ENCODE peak calls at places on chromosomes 11 and 22, in seven cellular contexts. One of them, this sample, is unnamed.

GRCh38 chr11:27331984-27332383 is 31.0 kb downstream of the CCDC34 start:
- DNase-seq in A549: no peak
- DNase-seq in ovary: no peak
- DNase-seq in astrocyte of the cerebellum: no peak
- DNase-seq in chondrocyte: no peak
- DNase-seq in OCI-LY7: no peak
- DNase-seq in Calu3: no peak
- DNase-seq in this sample: no peak

GRCh38 chr11:22775248-22775647 is 54.4 kb downstream of the SVIP start:
- DNase-seq in OCI-LY7: no peak
- DNase-seq in chondrocyte: no peak
- DNase-seq in Calu3: no peak
- DNase-seq in astrocyte of the cerebellum: no peak
- DNase-seq in A549: no peak
- DNase-seq in ovary: no peak
- DNase-seq in this sample: no peak

GRCh38 chr11:34411786-34412185 is 26.9 kb upstream of the CAT start:
- DNase-seq in ovary: no peak
- DNase-seq in A549: no peak
- DNase-seq in OCI-LY7: no peak
- DNase-seq in chondrocyte: no peak
- DNase-seq in Calu3: no peak
- DNase-seq in astrocyte of the cerebellum: no peak
- DNase-seq in this sample: no peak

GRCh38 chr11:69005183-69005630 is 7.8 kb downstream of the MRGPRF start:
- DNase-seq in astrocyte of the cerebellum: no peak
- DNase-seq in OCI-LY7: no peak
- DNase-seq in ovary: peak
- DNase-seq in chondrocyte: peak
- DNase-seq in Calu3: no peak
- DNase-seq in A549: no peak
- DNase-seq in this sample: no peak

GRCh38 chr11:8932564-8933180 is at the start of gene C11orf16:
- DNase-seq in Calu3: no peak
- DNase-seq in ovary: no peak
- DNase-seq in chondrocyte: no peak
- DNase-seq in OCI-LY7: no peak
- DNase-seq in astrocyte of the cerebellum: no peak
- DNase-seq in A549: no peak
- DNase-seq in this sample: no peak

GRCh38 chr22:47698906-47699305 is 936.5 kb downstream of the TBC1D22A start:
- DNase-seq in astrocyte of the cerebellum: no peak
- DNase-seq in Calu3: no peak
- DNase-seq in chondrocyte: no peak
- DNase-seq in A549: no peak
- DNase-seq in ovary: no peak
- DNase-seq in OCI-LY7: no peak
- DNase-seq in this sample: no peak

GRCh38 chr11:71397328-71397860 is 50.8 kb downstream of the DHCR7 start:
- DNase-seq in A549: no peak
- DNase-seq in astrocyte of the cerebellum: no peak
- DNase-seq in OCI-LY7: no peak
- DNase-seq in Calu3: no peak
- DNase-seq in chondrocyte: no peak
- DNase-seq in ovary: no peak
- DNase-seq in this sample: no peak

GRCh38 chr11:72718101-72718501 is 34.1 kb downstream of the ARAP1 start:
- DNase-seq in astrocyte of the cerebellum: no peak
- DNase-seq in ovary: no peak
- DNase-seq in chondrocyte: no peak
- DNase-seq in OCI-LY7: no peak
- DNase-seq in Calu3: no peak
- DNase-seq in A549: no peak
- DNase-seq in this sample: no peak

DNA sequence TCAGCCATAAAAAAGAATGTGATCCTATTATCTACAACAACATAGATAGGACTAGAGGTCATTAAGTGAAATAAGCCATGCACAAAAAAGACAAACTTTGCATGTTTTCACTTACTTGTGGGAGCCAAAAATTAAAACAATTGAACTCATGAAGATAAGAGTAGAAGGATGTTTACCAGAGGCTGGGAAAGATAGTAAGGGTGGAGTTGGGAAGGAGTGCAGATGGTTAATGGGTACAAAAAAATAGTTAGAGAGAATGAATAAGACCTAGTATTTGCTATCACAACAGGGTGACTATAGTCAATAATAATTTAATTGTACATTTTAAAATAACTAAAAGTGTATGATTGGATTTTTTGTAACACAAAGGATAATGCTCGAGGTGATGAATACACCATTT is 27.2 kb upstream of the IL10RA start:
- DNase-seq in ovary: no peak
- DNase-seq in astrocyte of the cerebellum: no peak
- DNase-seq in Calu3: no peak
- DNase-seq in OCI-LY7: no peak
- DNase-seq in A549: no peak
- DNase-seq in chondrocyte: no peak
- DNase-seq in this sample: no peak
- TF ChIP-seq CTCF in ovary: no peak
- TF ChIP-seq CTCF in astrocyte of the cerebellum: no peak
- TF ChIP-seq CTCF in Calu3: no peak
- TF ChIP-seq CTCF in OCI-LY7: no peak
- TF ChIP-seq CTCF in A549: no peak
- TF ChIP-seq CTCF in chondrocyte: no peak
- TF ChIP-seq CTCF in this sample: no peak

DNA sequence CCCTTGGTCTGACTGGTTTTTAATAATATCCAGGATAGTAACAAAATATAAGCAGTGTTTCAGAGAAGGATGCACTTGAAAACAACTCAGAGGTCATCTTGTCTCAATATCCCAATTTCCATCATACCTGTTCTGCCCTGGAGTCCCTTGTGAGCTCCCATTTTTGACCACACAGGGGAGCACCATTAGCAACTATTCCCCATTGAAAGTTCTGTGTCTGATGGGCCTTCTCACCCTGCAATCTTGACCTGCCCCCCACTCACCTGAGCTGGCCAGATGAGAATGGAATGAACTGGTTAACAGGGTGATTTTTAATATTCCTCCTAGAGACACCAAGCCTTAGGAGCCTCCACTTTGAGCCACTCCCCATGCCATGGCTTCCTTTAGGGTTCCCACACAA is 3.8 kb upstream of the CAPN5 start:
- DNase-seq in Calu3: peak
- DNase-seq in OCI-LY7: no peak
- DNase-seq in astrocyte of the cerebellum: no peak
- DNase-seq in ovary: no peak
- DNase-seq in A549: no peak
- DNase-seq in chondrocyte: no peak
- DNase-seq in this sample: no peak
- TF ChIP-seq CTCF in Calu3: no peak
- TF ChIP-seq CTCF in OCI-LY7: peak
- TF ChIP-seq CTCF in astrocyte of the cerebellum: peak
- TF ChIP-seq CTCF in ovary: no peak
- TF ChIP-seq CTCF in A549: no peak
- TF ChIP-seq CTCF in chondrocyte: no peak
- TF ChIP-seq CTCF in this sample: peak

GRCh38 chr11:113974741-113975470 is at the start of gene HTR3A:
- DNase-seq in OCI-LY7: no peak
- DNase-seq in ovary: peak
- DNase-seq in A549: no peak
- DNase-seq in chondrocyte: no peak
- DNase-seq in Calu3: peak
- DNase-seq in astrocyte of the cerebellum: no peak
- DNase-seq in this sample: no peak
- TF ChIP-seq CTCF in OCI-LY7: no peak
- TF ChIP-seq CTCF in ovary: no peak
- TF ChIP-seq CTCF in A549: no peak
- TF ChIP-seq CTCF in chondrocyte: no peak
- TF ChIP-seq CTCF in Calu3: no peak
- TF ChIP-seq CTCF in astrocyte of the cerebellum: no peak
- TF ChIP-seq CTCF in this sample: no peak

DNA sequence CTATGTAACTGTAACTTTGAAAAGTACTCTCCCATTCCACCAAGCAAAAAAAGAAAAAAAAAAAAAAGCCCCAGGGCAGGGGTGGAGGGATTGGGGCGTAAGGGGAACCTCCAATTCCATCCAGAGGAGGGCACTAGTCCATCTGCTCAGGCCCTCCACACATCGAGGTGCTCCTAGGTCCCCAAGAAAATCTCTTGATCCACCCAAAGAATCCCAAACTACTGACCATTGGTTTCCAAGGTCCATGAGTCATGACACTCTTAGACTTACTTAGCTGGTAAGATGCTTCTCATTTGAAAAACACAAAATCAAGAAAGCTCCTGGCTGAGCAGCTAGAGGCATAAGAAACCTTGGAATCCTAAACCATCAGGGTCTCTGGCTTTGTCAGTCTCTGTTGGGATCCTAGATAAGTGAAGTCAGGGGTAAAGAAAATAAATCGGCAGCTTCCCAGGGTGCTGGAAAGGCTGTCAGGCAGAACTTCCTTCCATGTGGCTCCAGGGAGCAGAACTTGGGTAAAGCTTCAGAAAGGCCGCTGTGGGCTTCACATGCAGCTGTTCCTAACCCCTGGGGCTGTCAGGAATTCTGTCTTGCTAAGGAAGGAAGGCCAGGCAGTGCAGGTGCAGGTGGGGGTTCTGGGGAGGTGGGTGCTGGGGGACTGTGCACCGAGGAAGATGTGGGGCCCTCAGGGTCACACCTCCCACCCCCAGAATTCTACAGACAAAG is 49.4 kb upstream of the ADA2 start:
- DNase-seq in OCI-LY7: peak
- DNase-seq in ovary: no peak
- DNase-seq in chondrocyte: no peak
- DNase-seq in A549: no peak
- DNase-seq in Calu3: no peak
- DNase-seq in astrocyte of the cerebellum: no peak
- DNase-seq in this sample: no peak
- TF ChIP-seq CTCF in OCI-LY7: peak
- TF ChIP-seq CTCF in ovary: no peak
- TF ChIP-seq CTCF in chondrocyte: peak
- TF ChIP-seq CTCF in A549: no peak
- TF ChIP-seq CTCF in Calu3: no peak
- TF ChIP-seq CTCF in astrocyte of the cerebellum: peak
- TF ChIP-seq CTCF in this sample: no peak

DNA sequence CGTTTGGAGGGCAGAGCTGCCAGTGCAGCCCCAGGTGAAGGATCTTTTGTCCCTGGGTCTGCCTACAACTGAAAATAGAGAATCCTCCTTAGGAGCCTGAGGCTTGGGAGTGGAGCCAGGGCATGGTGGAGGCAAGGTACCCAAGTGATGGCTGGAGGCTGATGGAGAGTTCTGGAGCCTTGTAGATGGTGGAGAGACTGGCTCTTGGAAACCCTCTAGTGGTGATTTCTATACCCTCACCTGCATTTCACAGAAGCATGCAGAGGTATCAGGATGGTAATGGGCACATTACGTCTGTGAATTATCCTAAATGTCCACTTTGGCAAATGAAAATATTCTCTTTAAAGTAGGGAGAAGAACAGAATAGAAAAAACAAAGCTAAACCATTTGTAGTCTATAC is 44.4 kb downstream of the INSC start:
- DNase-seq in A549: peak
- DNase-seq in ovary: no peak
- DNase-seq in astrocyte of the cerebellum: no peak
- DNase-seq in Calu3: peak
- DNase-seq in chondrocyte: no peak
- DNase-seq in OCI-LY7: peak
- DNase-seq in this sample: no peak
- TF ChIP-seq CTCF in A549: peak
- TF ChIP-seq CTCF in ovary: no peak
- TF ChIP-seq CTCF in astrocyte of the cerebellum: peak
- TF ChIP-seq CTCF in Calu3: peak
- TF ChIP-seq CTCF in chondrocyte: peak
- TF ChIP-seq CTCF in OCI-LY7: peak
- TF ChIP-seq CTCF in this sample: peak

DNA sequence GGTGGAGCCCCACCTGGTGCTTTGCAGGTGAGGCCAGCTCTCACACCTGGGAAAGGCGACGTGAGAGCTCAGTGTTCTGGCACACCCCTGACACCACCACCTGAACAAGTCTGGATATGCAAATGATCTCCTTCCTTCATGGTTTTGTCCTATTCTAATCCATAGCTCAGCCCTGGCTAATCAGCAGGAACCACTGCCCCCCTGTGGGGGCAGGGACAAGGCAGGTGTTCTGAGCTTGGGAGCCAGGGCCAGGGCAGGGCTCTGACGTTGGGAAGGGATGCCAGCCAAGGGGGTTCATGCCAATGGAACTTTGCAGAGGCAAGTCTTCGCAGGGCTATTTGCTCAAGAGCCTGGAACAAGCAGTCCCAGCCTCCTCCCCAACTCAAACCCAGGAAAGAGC is 144.2 kb downstream of the TRIM29 start:
- DNase-seq in OCI-LY7: no peak
- DNase-seq in Calu3: no peak
- DNase-seq in A549: no peak
- DNase-seq in chondrocyte: no peak
- DNase-seq in ovary: no peak
- DNase-seq in astrocyte of the cerebellum: no peak
- DNase-seq in this sample: no peak
- TF ChIP-seq CTCF in OCI-LY7: no peak
- TF ChIP-seq CTCF in Calu3: no peak
- TF ChIP-seq CTCF in A549: no peak
- TF ChIP-seq CTCF in chondrocyte: no peak
- TF ChIP-seq CTCF in ovary: no peak
- TF ChIP-seq CTCF in astrocyte of the cerebellum: no peak
- TF ChIP-seq CTCF in this sample: no peak